ENCODE peak calls at places on chromosome 17, in five cellular contexts. X is stimulated activated CD8-positive, alpha-beta memory T cell treated with anti-CD3 and anti-CD28 coated beads, Interleukin-12 subunit alpha, Interleukin-12 subunit beta, amount 100 ng/mL, for 1 hour; E is kidney epithelial cell; D is islet precursor cell; B is AG10803. T is an unnamed sample.

GRCh38 chr17:8016632-8017424 is 14.4 kb downstream of the GUCY2D start:
- DNase-seq in X (no peak), E (no peak), D (peak), B (no peak), T (no peak)

GRCh38 chr17:5500804-5501391 is 14.5 kb downstream of the MIS12 start:
- DNase-seq in X (peak), E (peak), D (peak), B (peak), T (no peak)

GRCh38 chr17:956905-957304 is 22.7 kb downstream of the NXN start:
- DNase-seq in X (no peak), E (no peak), D (peak), B (no peak), T (no peak)

GRCh38 chr17:40338058-40338457 is 26.5 kb downstream of the GJD3 start:
- DNase-seq in X (no peak), E (no peak), D (no peak), B (no peak), T (no peak)

GRCh38 chr17:32486091-32486700 is 597 bp upstream of the CDK5R1 start:
- DNase-seq in X (peak), E (no peak), D (peak), B (peak), T (no peak)

GRCh38 chr17:1003633-1003971 is 6.7 kb downstream of the TIMM22 start:
- DNase-seq in X (no peak), E (no peak), D (no peak), B (no peak), T (no peak)

GRCh38 chr17:43171761-43172487 is 910 bp downstream of the NBR1 start:
- DNase-seq in X (no peak), E (peak), D (peak), B (peak), T (peak)

GRCh38 chr17:80146121-80147034 is 550 bp downstream of the EIF4A3 start:
- DNase-seq in X (no peak), E (no peak), D (peak), B (peak), T (no peak)

GRCh38 chr17:54063639-54064038 is 240.9 kb downstream of the KIF2B start:
- DNase-seq in X (no peak), E (no peak), D (no peak), B (no peak), T (peak)

GRCh38 chr17:73343168-73343634 is 31.4 kb upstream of the CDC42EP4 start:
- DNase-seq in X (no peak), E (no peak), D (peak), B (peak), T (no peak)

GRCh38 chr17:13429201-13429600 is 172.5 kb downstream of the HS3ST3A1 start:
- DNase-seq in X (no peak), E (no peak), D (peak), B (peak), T (no peak)

GRCh38 chr17:72682597-72682996 is 409.9 kb downstream of the SLC39A11 start:
- DNase-seq in X (no peak), E (no peak), D (no peak), B (no peak), T (no peak)

GRCh38 chr17:40097931-40098845 is 2.2 kb downstream of the NR1D1 start:
- DNase-seq in X (no peak), E (no peak), D (no peak), B (peak), T (peak)

GRCh38 chr17:42010898-42011516 is 6.2 kb downstream of the DNAJC7 start:
- DNase-seq in X (no peak), E (no peak), D (no peak), B (no peak), T (no peak)

GRCh38 chr17:78759203-78759968 is 22.7 kb downstream of the CYTH1 start:
- DNase-seq in X (peak), E (no peak), D (peak), B (no peak), T (no peak)

GRCh38 chr17:46072998-46073397 is 73.9 kb downstream of the STH start:
- DNase-seq in X (no peak), E (peak), D (no peak), B (peak), T (no peak)

GRCh38 chr17:48499743-48500434 is 30.9 kb downstream of the HOXB1 start:
- DNase-seq in X (no peak), E (no peak), D (peak), B (no peak), T (no peak)

GRCh38 chr17:9183297-9183696 is 162.0 kb downstream of the NTN1 start:
- DNase-seq in X (no peak), E (no peak), D (no peak), B (no peak), T (no peak)

GRCh38 chr17:73667184-73667959 is 23.1 kb upstream of the SDK2 start:
- DNase-seq in X (no peak), E (no peak), D (peak), B (no peak), T (no peak)

GRCh38 chr17:38747385-38748328 is 479 bp downstream of the PCGF2 start:
- DNase-seq in X (no peak), E (no peak), D (peak), B (no peak), T (no peak)

GRCh38 chr17:63995626-63996025 is 2.5 kb upstream of the PRR29 start:
- DNase-seq in X (no peak), E (no peak), D (no peak), B (no peak), T (no peak)

GRCh38 chr17:77644181-77644972 is 314.1 kb upstream of the TNRC6C start:
- DNase-seq in X (no peak), E (no peak), D (peak), B (no peak), T (no peak)

GRCh38 chr17:51006601-51007000 is 114.1 kb downstream of the SPAG9 start:
- DNase-seq in X (no peak), E (no peak), D (no peak), B (peak), T (no peak)

GRCh38 chr17:9924735-9925191 is 19.7 kb upstream of the RCVRN start:
- DNase-seq in X (no peak), E (peak), D (peak), B (peak), T (peak)

GRCh38 chr17:17071531-17072360 is 29.5 kb downstream of the MPRIP start:
- DNase-seq in X (no peak), E (peak), D (peak), B (no peak), T (no peak)

GRCh38 chr17:17375826-17376225 is 72.7 kb downstream of the NT5M start:
- DNase-seq in X (no peak), E (no peak), D (no peak), B (peak), T (no peak)

GRCh38 chr17:10121971-10122707 is 76.3 kb downstream of the GAS7 start:
- DNase-seq in X (no peak), E (no peak), D (peak), B (peak), T (no peak)

GRCh38 chr17:3788200-3788599 is 12.8 kb downstream of the ITGAE start:
- DNase-seq in X (no peak), E (no peak), D (no peak), B (no peak), T (no peak)

GRCh38 chr17:59427996-59428395 is 96.5 kb downstream of the YPEL2 start:
- DNase-seq in X (no peak), E (no peak), D (peak), B (peak), T (no peak)

GRCh38 chr17:48451489-48451888 is 21.5 kb upstream of the SKAP1 start:
- DNase-seq in X (no peak), E (no peak), D (no peak), B (no peak), T (no peak)

GRCh38 chr17:15490634-15491261 is 23.3 kb upstream of the CDRT4 start:
- DNase-seq in X (no peak), E (no peak), D (peak), B (peak), T (no peak)

GRCh38 chr17:7886227-7887037 is 2.2 kb upstream of the CHD3 start:
- DNase-seq in X (peak), E (no peak), D (peak), B (no peak), T (no peak)

GRCh38 chr17:31530391-31530990 is 139.0 kb downstream of the RAB11FIP4 start:
- DNase-seq in X (no peak), E (no peak), D (no peak), B (no peak), T (no peak)

T was measured in epithelial cell of prostate.